ENCODE peak calls at places on chromosomes 4 and X, in eight cellular contexts. L, G, Q, T, D, P, R and N are unnamed samples.

GRCh38 chr4:98505991-98506390 is 152.4 kb downstream of the TSPAN5 start:
- DNase-seq in L (no peak), G (no peak), Q (no peak), T (no peak), D (no peak), P (no peak), R (no peak), N (no peak)

GRCh38 chr4:182309877-182310276 is 66.7 kb downstream of the TENM3 start:
- DNase-seq in L (no peak), G (no peak), Q (no peak), T (no peak), D (no peak), P (no peak), R (no peak), N (no peak)

GRCh38 chr4:154073107-154073817 is 284.4 kb upstream of the SFRP2 start:
- DNase-seq in L (no peak), G (no peak), Q (no peak), T (no peak), D (no peak), P (no peak), R (no peak), N (no peak)

GRCh38 chr4:40325406-40326019 is 9.6 kb upstream of the CHRNA9 start:
- DNase-seq in L (peak), G (peak), Q (peak), T (no peak), D (peak), P (peak), R (peak), N (no peak)

GRCh38 chrX:72467171-72467570 is 105.5 kb downstream of the HDAC8 start:
- DNase-seq in L (no peak), G (no peak), Q (no peak), T (no peak), D (no peak), P (no peak), R (no peak), N (no peak)

GRCh38 chr4:102503831-102504786 is 3.0 kb downstream of the NFKB1 start:
- DNase-seq in L (no peak), G (no peak), Q (no peak), T (no peak), D (peak), P (no peak), R (no peak), N (no peak)

GRCh38 chr4:147927377-147928137 is 195.7 kb downstream of the ARHGAP10 start:
- DNase-seq in L (no peak), G (peak), Q (peak), T (no peak), D (no peak), P (no peak), R (no peak), N (no peak)

GRCh38 chr4:156888762-156889161 is 82.8 kb downstream of the PDGFC start:
- DNase-seq in L (no peak), G (no peak), Q (no peak), T (no peak), D (no peak), P (no peak), R (no peak), N (no peak)

GRCh38 chrX:48046846-48047245 is 24.6 kb downstream of the ZNF630 start:
- DNase-seq in L (no peak), G (no peak), Q (no peak), T (no peak), D (no peak), P (no peak), R (no peak), N (no peak)

GRCh38 chr4:86247906-86248305 is 111.9 kb downstream of the MAPK10 start:
- DNase-seq in L (no peak), G (no peak), Q (no peak), T (no peak), D (no peak), P (no peak), R (no peak), N (no peak)

GRCh38 chrX:8731579-8732395 is at the start of gene ANOS1:
- DNase-seq in L (peak), G (no peak), Q (peak), T (no peak), D (peak), P (no peak), R (peak), N (peak)

GRCh38 chr4:32462944-32463343 is 1742.8 kb downstream of the PCDH7 start:
- DNase-seq in L (no peak), G (peak), Q (no peak), T (no peak), D (no peak), P (no peak), R (no peak), N (no peak)

GRCh38 chr4:19358015-19358414 is 893.7 kb upstream of the SLIT2 start:
- DNase-seq in L (no peak), G (no peak), Q (no peak), T (no peak), D (no peak), P (no peak), R (no peak), N (no peak)

GRCh38 chr4:26171953-26172352 is 148.9 kb upstream of the RBPJ start:
- DNase-seq in L (peak), G (no peak), Q (peak), T (no peak), D (peak), P (no peak), R (no peak), N (no peak)

GRCh38 chrX:15438332-15438731 is 54.1 kb upstream of the VEGFD start:
- DNase-seq in L (no peak), G (no peak), Q (no peak), T (no peak), D (no peak), P (no peak), R (no peak), N (no peak)

GRCh38 chr4:40837094-40837870 is 87.5 kb downstream of the NSUN7 start:
- DNase-seq in L (no peak), G (no peak), Q (no peak), T (no peak), D (peak), P (no peak), R (no peak), N (no peak)

GRCh38 chrX:23451266-23451665 is 116.6 kb downstream of the PTCHD1 start:
- DNase-seq in L (no peak), G (no peak), Q (no peak), T (no peak), D (no peak), P (no peak), R (no peak), N (no peak)

GRCh38 chrX:10833299-10834169 is 213.1 kb upstream of the MID1 start:
- DNase-seq in L (no peak), G (peak), Q (no peak), T (peak), D (peak), P (no peak), R (peak), N (no peak)

GRCh38 chr4:183770900-183771299 is 111.8 kb downstream of the TRAPPC11 start:
- DNase-seq in L (peak), G (no peak), Q (no peak), T (no peak), D (no peak), P (no peak), R (no peak), N (no peak)